ENCODE peak calls at places on chromosomes 4 and X, in seven cellular contexts. One of them, this sample, is unnamed. For H3K4me1 and H3K9me3, the result is how much of the 10 kb centered on the place peaks cover.

GRCh38 chr4:147312376-147313046 is 168.4 kb upstream of the EDNRA start:
- DNase-seq in IMR-90: peak
- DNase-seq in ascending aorta: no peak
- DNase-seq in endodermal cell: no peak
- DNase-seq in heart left ventricle: no peak
- DNase-seq in upper lobe of right lung: no peak
- DNase-seq in lung: peak
- DNase-seq in this sample: no peak

GRCh38 chr4:87848622-87849351 is 16.0 kb downstream of the MEPE start:
- DNase-seq in IMR-90: peak
- DNase-seq in ascending aorta: peak
- DNase-seq in endodermal cell: peak
- DNase-seq in heart left ventricle: no peak
- DNase-seq in upper lobe of right lung: no peak
- DNase-seq in lung: peak
- DNase-seq in this sample: peak

GRCh38 chr4:188025476-188025875 is 29.9 kb downstream of the ZFP42 start:
- DNase-seq in IMR-90: no peak
- DNase-seq in ascending aorta: no peak
- DNase-seq in endodermal cell: no peak
- DNase-seq in heart left ventricle: no peak
- DNase-seq in upper lobe of right lung: no peak
- DNase-seq in lung: no peak
- DNase-seq in this sample: no peak

GRCh38 chrX:104315555-104315954 is 60.8 kb upstream of the ESX1 start:
- DNase-seq in IMR-90: peak
- DNase-seq in ascending aorta: no peak
- DNase-seq in endodermal cell: no peak
- DNase-seq in heart left ventricle: no peak
- DNase-seq in upper lobe of right lung: no peak
- DNase-seq in lung: no peak
- DNase-seq in this sample: no peak

GRCh38 chr4:99087887-99088484 is 602 bp downstream of the ADH5 start:
- DNase-seq in IMR-90: peak
- DNase-seq in ascending aorta: peak
- DNase-seq in endodermal cell: no peak
- DNase-seq in heart left ventricle: peak
- DNase-seq in upper lobe of right lung: peak
- DNase-seq in lung: peak
- DNase-seq in this sample: peak

GRCh38 chr4:65383589-65384305 is 286.5 kb downstream of the EPHA5 start:
- DNase-seq in IMR-90: no peak
- DNase-seq in ascending aorta: no peak
- DNase-seq in endodermal cell: no peak
- DNase-seq in heart left ventricle: no peak
- DNase-seq in upper lobe of right lung: no peak
- DNase-seq in lung: no peak
- DNase-seq in this sample: no peak

GRCh38 chr4:53579826-53580225 is 11.5 kb downstream of the LNX1 start:
- DNase-seq in IMR-90: no peak
- DNase-seq in ascending aorta: no peak
- DNase-seq in endodermal cell: no peak
- DNase-seq in heart left ventricle: no peak
- DNase-seq in upper lobe of right lung: no peak
- DNase-seq in lung: no peak
- DNase-seq in this sample: no peak

GRCh38 chr4:95431678-95432077 is 117.1 kb downstream of the UNC5C start:
- DNase-seq in IMR-90: no peak
- DNase-seq in ascending aorta: no peak
- DNase-seq in endodermal cell: no peak
- DNase-seq in heart left ventricle: no peak
- DNase-seq in upper lobe of right lung: no peak
- DNase-seq in lung: no peak
- DNase-seq in this sample: no peak

GRCh38 chr4:14269824-14270223 is 642.3 kb upstream of the BOD1L1 start:
- DNase-seq in IMR-90: no peak
- DNase-seq in ascending aorta: no peak
- DNase-seq in endodermal cell: no peak
- DNase-seq in heart left ventricle: no peak
- DNase-seq in upper lobe of right lung: no peak
- DNase-seq in lung: no peak
- DNase-seq in this sample: no peak

GRCh38 chrX:71941771-71942170 is 31.1 kb downstream of the NHSL2 start:
- DNase-seq in IMR-90: peak
- DNase-seq in ascending aorta: no peak
- DNase-seq in endodermal cell: peak
- DNase-seq in heart left ventricle: no peak
- DNase-seq in upper lobe of right lung: no peak
- DNase-seq in lung: no peak
- DNase-seq in this sample: no peak

GRCh38 chr4:55612341-55612740 is 20.3 kb upstream of the PDCL2 start:
- DNase-seq in IMR-90: no peak
- DNase-seq in ascending aorta: no peak
- DNase-seq in endodermal cell: no peak
- DNase-seq in heart left ventricle: no peak
- DNase-seq in upper lobe of right lung: no peak
- DNase-seq in lung: no peak
- DNase-seq in this sample: peak

GRCh38 chr4:79663865-79664264 is 255.8 kb upstream of the GK2 start:
- DNase-seq in IMR-90: no peak
- DNase-seq in ascending aorta: no peak
- DNase-seq in endodermal cell: no peak
- DNase-seq in heart left ventricle: no peak
- DNase-seq in upper lobe of right lung: no peak
- DNase-seq in lung: no peak
- DNase-seq in this sample: no peak

GRCh38 chrX:53440631-53441517 is 6.7 kb upstream of the HSD17B10 start:
- DNase-seq in IMR-90: peak
- DNase-seq in ascending aorta: peak
- DNase-seq in endodermal cell: peak
- DNase-seq in heart left ventricle: peak
- DNase-seq in upper lobe of right lung: peak
- DNase-seq in lung: peak
- DNase-seq in this sample: peak

GRCh38 chrX:41759817-41760216 is 35.8 kb downstream of the GPR82 start:
- DNase-seq in IMR-90: peak
- DNase-seq in ascending aorta: no peak
- DNase-seq in endodermal cell: no peak
- DNase-seq in heart left ventricle: no peak
- DNase-seq in upper lobe of right lung: no peak
- DNase-seq in lung: no peak
- DNase-seq in this sample: no peak

GRCh38 chr4:143347495-143347894 is 10.8 kb downstream of the GAB1 start:
- DNase-seq in IMR-90: no peak
- DNase-seq in ascending aorta: no peak
- DNase-seq in endodermal cell: no peak
- DNase-seq in heart left ventricle: no peak
- DNase-seq in upper lobe of right lung: no peak
- DNase-seq in lung: no peak
- DNase-seq in this sample: no peak

GRCh38 chrX:5236096-5236495 is 992.6 kb downstream of the NLGN4X start:
- DNase-seq in IMR-90: no peak
- DNase-seq in ascending aorta: no peak
- DNase-seq in endodermal cell: peak
- DNase-seq in heart left ventricle: no peak
- DNase-seq in upper lobe of right lung: no peak
- DNase-seq in lung: no peak
- DNase-seq in this sample: no peak

GRCh38 chrX:138638996-138639395 is 72.5 kb downstream of the FGF13 start:
- DNase-seq in IMR-90: no peak
- DNase-seq in ascending aorta: no peak
- DNase-seq in endodermal cell: no peak
- DNase-seq in heart left ventricle: no peak
- DNase-seq in upper lobe of right lung: no peak
- DNase-seq in lung: no peak
- DNase-seq in this sample: no peak

GRCh38 chr4:151992755-151993154 is 231.9 kb upstream of the GATB start:
- DNase-seq in IMR-90: no peak
- DNase-seq in ascending aorta: no peak
- DNase-seq in endodermal cell: no peak
- DNase-seq in heart left ventricle: no peak
- DNase-seq in upper lobe of right lung: no peak
- DNase-seq in lung: no peak
- DNase-seq in this sample: no peak

GRCh38 chr4:151990201-151990600 is 229.4 kb upstream of the GATB start:
- DNase-seq in IMR-90: peak
- DNase-seq in ascending aorta: peak
- DNase-seq in endodermal cell: no peak
- DNase-seq in heart left ventricle: no peak
- DNase-seq in upper lobe of right lung: no peak
- DNase-seq in lung: no peak
- DNase-seq in this sample: no peak

GRCh38 chr4:151991884-151992166 is 231.0 kb upstream of the GATB start:
- DNase-seq in IMR-90: no peak
- DNase-seq in ascending aorta: no peak
- DNase-seq in endodermal cell: no peak
- DNase-seq in heart left ventricle: no peak
- DNase-seq in upper lobe of right lung: no peak
- DNase-seq in lung: no peak
- DNase-seq in this sample: no peak

GRCh38 chr4:151992301-151992700 is 231.5 kb upstream of the GATB start:
- DNase-seq in IMR-90: no peak
- DNase-seq in ascending aorta: no peak
- DNase-seq in endodermal cell: peak
- DNase-seq in heart left ventricle: no peak
- DNase-seq in upper lobe of right lung: no peak
- DNase-seq in lung: no peak
- DNase-seq in this sample: no peak

GRCh38 chr4:151991001-151991883 is 230.4 kb upstream of the GATB start:
- DNase-seq in IMR-90: no peak
- DNase-seq in ascending aorta: peak
- DNase-seq in endodermal cell: no peak
- DNase-seq in heart left ventricle: no peak
- DNase-seq in upper lobe of right lung: no peak
- DNase-seq in lung: no peak
- DNase-seq in this sample: no peak
- H3K4me1 ChIP-seq in IMR-90: under half
- H3K4me1 ChIP-seq in ascending aorta: under half
- H3K4me1 ChIP-seq in endodermal cell: under half
- H3K4me1 ChIP-seq in heart left ventricle: under half
- H3K4me1 ChIP-seq in upper lobe of right lung: under half
- H3K4me1 ChIP-seq in lung: under half
- H3K4me1 ChIP-seq in this sample: under half

DNA sequence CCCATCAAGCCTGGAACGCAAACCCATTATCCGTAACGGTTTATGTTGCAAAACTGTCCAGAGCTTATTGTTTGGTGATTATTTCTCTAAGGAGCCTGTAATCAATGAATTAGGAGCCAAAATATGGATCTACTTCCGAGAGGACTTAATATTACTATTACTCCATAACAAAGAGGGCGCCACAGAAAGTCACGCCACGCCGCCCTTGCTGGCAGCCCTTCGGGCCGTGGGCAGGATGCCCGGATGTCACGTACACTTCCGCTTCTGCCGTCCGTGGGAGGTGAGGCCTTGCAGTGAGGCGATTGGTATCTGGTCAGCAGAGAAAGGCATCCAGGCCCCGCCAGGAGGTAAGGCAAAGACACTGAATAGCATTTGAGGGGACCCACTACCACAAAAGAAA is at the start of gene MAGEB10:
- DNase-seq in IMR-90: no peak
- DNase-seq in ascending aorta: no peak
- DNase-seq in endodermal cell: no peak
- DNase-seq in heart left ventricle: no peak
- DNase-seq in upper lobe of right lung: no peak
- DNase-seq in lung: no peak
- DNase-seq in this sample: no peak
- H3K27ac ChIP-seq in IMR-90: no peak
- H3K27ac ChIP-seq in ascending aorta: no peak
- H3K27ac ChIP-seq in endodermal cell: no peak
- H3K27ac ChIP-seq in heart left ventricle: no peak
- H3K27ac ChIP-seq in upper lobe of right lung: no peak
- H3K27ac ChIP-seq in lung: no peak
- H3K27ac ChIP-seq in this sample: no peak

DNA sequence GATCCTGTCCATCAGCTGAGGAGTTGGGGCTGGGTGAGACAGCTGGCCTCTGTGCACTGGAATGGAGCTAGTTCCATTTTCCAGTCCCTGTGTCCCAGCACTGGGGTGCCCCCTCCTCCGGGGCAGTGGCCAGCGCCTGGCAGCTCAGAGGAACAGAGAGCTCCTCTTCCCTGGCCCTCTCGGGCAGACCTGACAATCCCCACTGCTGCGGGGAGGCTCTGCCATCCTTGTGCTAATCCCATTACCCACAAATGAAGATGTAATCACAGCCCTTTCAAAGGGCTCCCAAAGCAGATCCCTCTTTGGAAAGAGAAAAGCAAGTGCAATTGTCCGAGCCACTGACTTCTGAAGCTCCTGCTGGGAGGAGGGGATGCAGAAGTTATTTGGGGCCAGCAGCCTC is 75.1 kb upstream of the MSX1 start:
- DNase-seq in IMR-90: no peak
- DNase-seq in ascending aorta: no peak
- DNase-seq in endodermal cell: peak
- DNase-seq in heart left ventricle: no peak
- DNase-seq in upper lobe of right lung: no peak
- DNase-seq in lung: no peak
- DNase-seq in this sample: no peak
- H3K9me3 ChIP-seq in IMR-90: under half
- H3K9me3 ChIP-seq in ascending aorta: under half
- H3K9me3 ChIP-seq in endodermal cell: under half
- H3K9me3 ChIP-seq in heart left ventricle: under half
- H3K9me3 ChIP-seq in upper lobe of right lung: under half
- H3K9me3 ChIP-seq in lung: under half
- H3K9me3 ChIP-seq in this sample: under half

GRCh38 chrX:68726366-68726765 is 78.9 kb downstream of the STARD8 start:
- DNase-seq in IMR-90: no peak
- DNase-seq in ascending aorta: no peak
- DNase-seq in endodermal cell: no peak
- DNase-seq in heart left ventricle: no peak
- DNase-seq in upper lobe of right lung: no peak
- DNase-seq in lung: no peak
- DNase-seq in this sample: no peak

GRCh38 chrX:68725966-68726365 is 78.5 kb downstream of the STARD8 start:
- DNase-seq in IMR-90: no peak
- DNase-seq in ascending aorta: no peak
- DNase-seq in endodermal cell: no peak
- DNase-seq in heart left ventricle: no peak
- DNase-seq in upper lobe of right lung: no peak
- DNase-seq in lung: no peak
- DNase-seq in this sample: peak

GRCh38 chrX:68727696-68728095 is 80.2 kb downstream of the STARD8 start:
- DNase-seq in IMR-90: no peak
- DNase-seq in ascending aorta: no peak
- DNase-seq in endodermal cell: no peak
- DNase-seq in heart left ventricle: no peak
- DNase-seq in upper lobe of right lung: no peak
- DNase-seq in lung: no peak
- DNase-seq in this sample: no peak

GRCh38 chrX:68731254-68731653 is 83.8 kb downstream of the STARD8 start:
- DNase-seq in IMR-90: no peak
- DNase-seq in ascending aorta: no peak
- DNase-seq in endodermal cell: no peak
- DNase-seq in heart left ventricle: no peak
- DNase-seq in upper lobe of right lung: no peak
- DNase-seq in lung: no peak
- DNase-seq in this sample: no peak

DNA sequence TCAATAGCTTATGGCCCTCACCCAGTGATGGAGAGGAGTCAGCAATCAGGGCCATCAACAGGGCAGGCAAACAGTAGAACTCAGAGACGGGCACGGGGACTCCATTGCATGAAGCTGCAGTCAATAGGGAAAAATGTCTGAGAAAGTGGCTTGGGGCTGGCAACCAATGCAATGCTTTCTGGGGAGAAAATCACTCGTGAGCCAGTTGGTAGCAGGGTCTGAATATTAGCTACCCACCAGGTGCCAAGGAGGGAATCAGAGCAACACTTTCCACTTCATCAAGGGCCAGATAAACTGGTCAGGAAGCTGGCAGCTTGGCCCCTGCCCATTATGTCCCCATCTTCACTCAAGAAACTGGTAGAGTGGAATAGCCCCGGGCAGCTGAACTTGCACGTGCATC is 80.7 kb downstream of the STARD8 start:
- DNase-seq in IMR-90: no peak
- DNase-seq in ascending aorta: no peak
- DNase-seq in endodermal cell: no peak
- DNase-seq in heart left ventricle: no peak
- DNase-seq in upper lobe of right lung: no peak
- DNase-seq in lung: no peak
- DNase-seq in this sample: no peak
- H3K4me1 ChIP-seq in IMR-90: under half
- H3K4me1 ChIP-seq in ascending aorta: under half
- H3K4me1 ChIP-seq in endodermal cell: under half
- H3K4me1 ChIP-seq in heart left ventricle: under half
- H3K4me1 ChIP-seq in upper lobe of right lung: under half
- H3K4me1 ChIP-seq in lung: under half
- H3K4me1 ChIP-seq in this sample: under half